ENCODE peak calls at places on chromosomes 7 and 10, in eight cellular contexts. B, U, M, K, N, T, W and I are unnamed samples.

GRCh38 chr10:85874208-85874607 is 492.4 kb downstream of the GRID1 start:
- DNase-seq in B (no peak), U (no peak), M (no peak), K (no peak), N (no peak), T (no peak), W (no peak), I (no peak)

GRCh38 chr10:59303018-59303417 is 59.3 kb downstream of the FAM13C start:
- DNase-seq in B (no peak), U (peak), M (no peak), K (no peak), N (peak), T (no peak), W (no peak), I (no peak)

GRCh38 chr7:131106681-131107342 is 220.9 kb upstream of the MKLN1 start:
- DNase-seq in B (no peak), U (peak), M (no peak), K (peak), N (no peak), T (no peak), W (peak), I (no peak)

GRCh38 chr7:101630591-101630990 is 1.5 kb upstream of the MYL10 start:
- DNase-seq in B (no peak), U (peak), M (no peak), K (no peak), N (peak), T (no peak), W (no peak), I (no peak)

GRCh38 chr7:28105234-28105633 is 75.4 kb downstream of the JAZF1 start:
- DNase-seq in B (no peak), U (peak), M (no peak), K (no peak), N (no peak), T (no peak), W (no peak), I (no peak)

GRCh38 chr10:93363891-93364648 is 118.1 kb downstream of the MYOF start:
- DNase-seq in B (no peak), U (no peak), M (no peak), K (no peak), N (no peak), T (no peak), W (no peak), I (no peak)

GRCh38 chr7:18583305-18583704 is 87.8 kb downstream of the HDAC9 start:
- DNase-seq in B (no peak), U (no peak), M (no peak), K (no peak), N (peak), T (no peak), W (no peak), I (no peak)

GRCh38 chr7:140324714-140325113 is 73.6 kb downstream of the SLC37A3 start:
- DNase-seq in B (no peak), U (no peak), M (no peak), K (no peak), N (no peak), T (no peak), W (no peak), I (no peak)

GRCh38 chr7:2063562-2064360 is 169.0 kb downstream of the MAD1L1 start:
- DNase-seq in B (no peak), U (peak), M (no peak), K (no peak), N (no peak), T (no peak), W (no peak), I (no peak)

GRCh38 chr7:7265676-7266075 is 83.3 kb downstream of the C1GALT1 start:
- DNase-seq in B (no peak), U (peak), M (no peak), K (no peak), N (no peak), T (no peak), W (no peak), I (no peak)

GRCh38 chr10:24449334-24449740 is 240.4 kb downstream of the KIAA1217 start:
- DNase-seq in B (no peak), U (no peak), M (no peak), K (no peak), N (peak), T (no peak), W (no peak), I (no peak)

GRCh38 chr10:58336242-58336641 is 1.4 kb downstream of the UBE2D1 start:
- DNase-seq in B (no peak), U (no peak), M (no peak), K (no peak), N (no peak), T (no peak), W (no peak), I (no peak)

GRCh38 chr10:110356628-110357245 is 52.0 kb upstream of the SMNDC1 start:
- DNase-seq in B (peak), U (no peak), M (no peak), K (peak), N (peak), T (no peak), W (peak), I (no peak)

GRCh38 chr10:69327463-69328345 is 49.4 kb downstream of the HK1 start:
- DNase-seq in B (no peak), U (no peak), M (no peak), K (peak), N (peak), T (peak), W (peak), I (no peak)

GRCh38 chr10:49415846-49416245 is 20.0 kb upstream of the DRGX start:
- DNase-seq in B (no peak), U (no peak), M (no peak), K (no peak), N (no peak), T (no peak), W (no peak), I (no peak)

GRCh38 chr10:91709394-91709798 is 76.5 kb upstream of the PPP1R3C start:
- DNase-seq in B (peak), U (peak), M (no peak), K (no peak), N (peak), T (peak), W (no peak), I (peak)

GRCh38 chr10:91930939-91931338 is 7.4 kb downstream of the BTAF1 start:
- DNase-seq in B (no peak), U (no peak), M (no peak), K (no peak), N (no peak), T (no peak), W (no peak), I (no peak)

GRCh38 chr7:66205736-66206080 is 574 bp downstream of the TPST1 start:
- DNase-seq in B (no peak), U (peak), M (no peak), K (no peak), N (no peak), T (no peak), W (no peak), I (no peak)

GRCh38 chr7:109354552-109354951 is 784.9 kb downstream of the DNAJB9 start:
- DNase-seq in B (no peak), U (no peak), M (no peak), K (no peak), N (no peak), T (no peak), W (no peak), I (no peak)

GRCh38 chr7:100568936-100569844 is 4.5 kb downstream of the SAP25 start:
- DNase-seq in B (no peak), U (peak), M (peak), K (no peak), N (peak), T (no peak), W (peak), I (peak)

GRCh38 chr7:107660381-107661080 is at the start of gene SLC26A4:
- DNase-seq in B (no peak), U (peak), M (no peak), K (no peak), N (no peak), T (no peak), W (no peak), I (no peak)

GRCh38 chr10:132069122-132069848 is 3.5 kb downstream of the JAKMIP3 start:
- DNase-seq in B (no peak), U (no peak), M (no peak), K (no peak), N (no peak), T (no peak), W (no peak), I (no peak)

GRCh38 chr7:151058766-151059361 is 525 bp upstream of the SLC4A2 start:
- DNase-seq in B (no peak), U (peak), M (no peak), K (no peak), N (no peak), T (peak), W (no peak), I (no peak)

GRCh38 chr7:123480107-123480506 is 54.3 kb downstream of the IQUB start:
- DNase-seq in B (no peak), U (no peak), M (no peak), K (no peak), N (no peak), T (no peak), W (no peak), I (no peak)

GRCh38 chr7:17406756-17407155 is 108.3 kb downstream of the AHR start:
- DNase-seq in B (no peak), U (no peak), M (no peak), K (no peak), N (peak), T (no peak), W (no peak), I (no peak)

GRCh38 chr10:119375574-119376265 is 166.8 kb downstream of the RGS10 start:
- DNase-seq in B (no peak), U (peak), M (no peak), K (no peak), N (peak), T (no peak), W (no peak), I (no peak)

GRCh38 chr7:151233111-151233701 is 923 bp downstream of the CHPF2 start:
- DNase-seq in B (peak), U (peak), M (no peak), K (peak), N (peak), T (no peak), W (peak), I (no peak)

GRCh38 chr7:105743351-105743812 is 133.0 kb downstream of the ATXN7L1 start:
- DNase-seq in B (no peak), U (no peak), M (no peak), K (no peak), N (no peak), T (no peak), W (no peak), I (no peak)

GRCh38 chr7:49850921-49851613 is 77.6 kb downstream of the VWC2 start:
- DNase-seq in B (no peak), U (no peak), M (no peak), K (no peak), N (no peak), T (no peak), W (no peak), I (no peak)

GRCh38 chr7:68706291-68706690 is 892.0 kb upstream of the AUTS2 start:
- DNase-seq in B (peak), U (no peak), M (no peak), K (no peak), N (no peak), T (no peak), W (no peak), I (no peak)

GRCh38 chr7:151777913-151778670 is 98.8 kb downstream of the PRKAG2 start:
- DNase-seq in B (no peak), U (no peak), M (no peak), K (no peak), N (no peak), T (no peak), W (no peak), I (no peak)

GRCh38 chr10:93436577-93436976 is 45.6 kb downstream of the MYOF start:
- DNase-seq in B (peak), U (no peak), M (no peak), K (no peak), N (peak), T (no peak), W (no peak), I (no peak)

GRCh38 chr10:57579926-57580325 is 687.8 kb downstream of the IPMK start:
- DNase-seq in B (peak), U (peak), M (peak), K (no peak), N (peak), T (no peak), W (no peak), I (no peak)

GRCh38 chr10:118968482-118968881 is 61.0 kb upstream of the NANOS1 start:
- DNase-seq in B (no peak), U (peak), M (no peak), K (no peak), N (no peak), T (no peak), W (no peak), I (no peak)